ENCODE peak calls at places on chromosome 6, in four cellular contexts. One of them, this sample, is unnamed.
A peak's percentile ranks its signal among the peaks of the same experiment; 100 is the strongest.

GRCh38 chr6:155026366-155027045 is 31.4 kb downstream of the TIAM2 start:
- DNase-seq in K562: no peak
- DNase-seq in A549: peak; percentile 74
- DNase-seq in HepG2: peak; percentile 41
- DNase-seq in this sample: no peak

GRCh38 chr6:113102761-113103160 is 754.4 kb upstream of the MARCKS start:
- DNase-seq in HepG2: no peak
- DNase-seq in A549: no peak
- DNase-seq in K562: no peak
- DNase-seq in this sample: no peak

GRCh38 chr6:34177181-34177591 is 31.3 kb upstream of the GRM4 start:
- DNase-seq in K562: peak; percentile 2
- DNase-seq in HepG2: no peak
- DNase-seq in A549: no peak
- DNase-seq in this sample: no peak

GRCh38 chr6:108942556-108943492 is 94.6 kb downstream of the ARMC2 start:
- DNase-seq in A549: no peak
- DNase-seq in HepG2: no peak
- DNase-seq in K562: peak; percentile 32
- DNase-seq in this sample: no peak

GRCh38 chr6:111759836-111760785 is 113.1 kb downstream of the FYN start:
- DNase-seq in HepG2: no peak
- DNase-seq in K562: no peak
- DNase-seq in A549: no peak
- DNase-seq in this sample: no peak

GRCh38 chr6:74964871-74965441 is 240.9 kb downstream of the COL12A1 start:
- DNase-seq in A549: no peak
- DNase-seq in HepG2: no peak
- DNase-seq in K562: no peak
- DNase-seq in this sample: no peak

GRCh38 chr6:109002100-109002697 is 92.4 kb downstream of the SESN1 start:
- DNase-seq in K562: no peak
- DNase-seq in A549: no peak
- DNase-seq in HepG2: no peak
- DNase-seq in this sample: no peak

GRCh38 chr6:41326092-41326491 is 9.3 kb upstream of the NCR2 start:
- DNase-seq in A549: no peak
- DNase-seq in HepG2: no peak
- DNase-seq in K562: no peak
- DNase-seq in this sample: no peak

GRCh38 chr6:122736166-122736565 is 43.4 kb upstream of the FABP7 start:
- DNase-seq in A549: no peak
- DNase-seq in HepG2: no peak
- DNase-seq in K562: no peak
- DNase-seq in this sample: no peak

GRCh38 chr6:101597711-101598110 is 204.2 kb downstream of the GRIK2 start:
- DNase-seq in HepG2: no peak
- DNase-seq in A549: no peak
- DNase-seq in K562: no peak
- DNase-seq in this sample: no peak

GRCh38 chr6:111503194-111503593 is 20.2 kb upstream of the REV3L start:
- DNase-seq in K562: no peak
- DNase-seq in A549: no peak
- DNase-seq in HepG2: no peak
- DNase-seq in this sample: peak; percentile 22

GRCh38 chr6:54481096-54481495 is 172.9 kb downstream of the TINAG start:
- DNase-seq in A549: no peak
- DNase-seq in HepG2: peak; percentile 27
- DNase-seq in K562: no peak
- DNase-seq in this sample: no peak

GRCh38 chr6:4664117-4664626 is 112.0 kb upstream of the CDYL start:
- DNase-seq in HepG2: no peak
- DNase-seq in A549: no peak
- DNase-seq in K562: no peak
- DNase-seq in this sample: no peak

GRCh38 chr6:125670586-125670985 is 78.8 kb upstream of the HEY2 start:
- DNase-seq in HepG2: no peak
- DNase-seq in A549: no peak
- DNase-seq in K562: no peak
- DNase-seq in this sample: peak; percentile 51

GRCh38 chr6:4506221-4506620 is 270.0 kb upstream of the CDYL start:
- DNase-seq in K562: no peak
- DNase-seq in HepG2: no peak
- DNase-seq in A549: no peak
- DNase-seq in this sample: no peak

GRCh38 chr6:16800942-16801341 is 39.7 kb upstream of the ATXN1 start:
- DNase-seq in K562: no peak
- DNase-seq in A549: no peak
- DNase-seq in HepG2: no peak
- DNase-seq in this sample: no peak

GRCh38 chr6:112665815-112666214 is 318.7 kb downstream of the RFPL4B start:
- DNase-seq in A549: no peak
- DNase-seq in HepG2: no peak
- DNase-seq in K562: no peak
- DNase-seq in this sample: no peak

GRCh38 chr6:113449051-113449450 is 408.1 kb upstream of the MARCKS start:
- DNase-seq in A549: no peak
- DNase-seq in K562: no peak
- DNase-seq in HepG2: no peak
- DNase-seq in this sample: no peak

GRCh38 chr6:344816-345340 is 46.7 kb upstream of the IRF4 start:
- DNase-seq in K562: no peak
- DNase-seq in A549: no peak
- DNase-seq in HepG2: no peak
- DNase-seq in this sample: no peak

GRCh38 chr6:166346995-166347394 is 4.7 kb upstream of the SFT2D1 start:
- DNase-seq in K562: no peak
- DNase-seq in HepG2: no peak
- DNase-seq in A549: no peak
- DNase-seq in this sample: no peak

GRCh38 chr6:25324076-25324762 is 45.0 kb downstream of the CARMIL1 start:
- DNase-seq in A549: no peak
- DNase-seq in K562: no peak
- DNase-seq in HepG2: no peak
- DNase-seq in this sample: no peak

GRCh38 chr6:111683749-111684267 is 78.1 kb upstream of the TRAF3IP2 start:
- DNase-seq in HepG2: no peak
- DNase-seq in A549: no peak
- DNase-seq in K562: no peak
- DNase-seq in this sample: no peak

GRCh38 chr6:154921482-154921881 is 73.6 kb upstream of the TIAM2 start:
- DNase-seq in A549: no peak
- DNase-seq in HepG2: no peak
- DNase-seq in K562: no peak
- DNase-seq in this sample: no peak

DNA sequence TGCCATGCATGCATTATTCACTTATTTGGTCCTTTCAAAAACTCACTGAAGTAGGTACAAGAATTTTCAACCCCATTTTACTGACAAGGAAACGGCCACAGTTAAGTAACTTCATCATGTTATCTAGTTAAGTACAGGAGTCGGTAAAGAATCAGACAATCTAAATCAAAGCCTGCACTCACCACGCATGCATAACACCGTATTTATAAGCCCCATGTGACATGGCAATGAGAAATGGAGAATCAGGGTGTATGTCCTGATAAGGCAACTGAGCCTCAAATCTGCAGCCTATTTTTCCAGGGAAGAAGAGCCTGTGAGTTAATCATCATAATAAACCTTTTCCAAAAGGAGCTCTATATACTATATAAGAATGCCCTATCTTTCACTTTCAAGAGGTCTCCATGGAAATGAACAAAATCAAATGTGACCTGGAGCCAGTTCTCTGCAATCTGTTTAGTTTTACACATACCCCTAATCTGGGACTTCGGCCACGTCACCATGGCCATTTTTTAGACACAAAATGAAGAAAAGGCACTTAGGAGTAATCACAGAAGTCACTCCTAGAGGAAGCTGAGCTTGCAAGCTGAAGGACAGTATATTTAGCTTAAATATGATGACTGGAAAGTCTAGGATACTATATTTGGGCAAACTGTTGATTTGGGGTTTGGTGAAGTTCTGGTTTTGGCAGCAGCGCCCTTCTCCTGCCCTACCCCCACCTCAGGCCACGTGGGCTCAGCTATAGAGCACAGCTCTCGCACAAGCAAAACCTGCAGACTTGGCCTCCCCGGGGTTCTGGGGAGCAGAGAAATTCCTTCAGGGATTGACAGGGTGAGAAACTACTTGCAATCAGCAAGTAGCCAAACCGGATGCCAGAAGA is 19.2 kb downstream of the TRAM2 start:
- DNase-seq in A549: no peak
- DNase-seq in HepG2: no peak
- DNase-seq in K562: no peak
- DNase-seq in this sample: peak; percentile 52
- TF ChIP-seq NR3C1 in A549: no peak
- TF ChIP-seq NR3C1 in HepG2: no peak
- TF ChIP-seq NR3C1 in K562: no peak
- TF ChIP-seq NR3C1 in this sample: no peak

GRCh38 chr6:148751233-148751632 is 4.4 kb downstream of the UST start:
- DNase-seq in K562: no peak
- DNase-seq in HepG2: no peak
- DNase-seq in A549: no peak
- DNase-seq in this sample: no peak

GRCh38 chr6:148747145-148747492 is 289 bp downstream of the UST start:
- DNase-seq in HepG2: no peak
- DNase-seq in A549: peak; percentile 14
- DNase-seq in K562: no peak
- DNase-seq in this sample: peak; percentile 44

GRCh38 chr6:148747493-148748160 is 797 bp downstream of the UST start:
- DNase-seq in K562: no peak
- DNase-seq in HepG2: no peak
- DNase-seq in A549: peak; percentile 13
- DNase-seq in this sample: peak; percentile 80

GRCh38 chr6:148749678-148750077 is 2.8 kb downstream of the UST start:
- DNase-seq in HepG2: no peak
- DNase-seq in K562: no peak
- DNase-seq in A549: no peak
- DNase-seq in this sample: no peak

GRCh38 chr6:148750826-148751225 is 4.0 kb downstream of the UST start:
- DNase-seq in K562: no peak
- DNase-seq in A549: no peak
- DNase-seq in HepG2: no peak
- DNase-seq in this sample: no peak
- TF ChIP-seq NR3C1 in K562: no peak
- TF ChIP-seq NR3C1 in A549: no peak
- TF ChIP-seq NR3C1 in HepG2: no peak
- TF ChIP-seq NR3C1 in this sample: no peak

DNA sequence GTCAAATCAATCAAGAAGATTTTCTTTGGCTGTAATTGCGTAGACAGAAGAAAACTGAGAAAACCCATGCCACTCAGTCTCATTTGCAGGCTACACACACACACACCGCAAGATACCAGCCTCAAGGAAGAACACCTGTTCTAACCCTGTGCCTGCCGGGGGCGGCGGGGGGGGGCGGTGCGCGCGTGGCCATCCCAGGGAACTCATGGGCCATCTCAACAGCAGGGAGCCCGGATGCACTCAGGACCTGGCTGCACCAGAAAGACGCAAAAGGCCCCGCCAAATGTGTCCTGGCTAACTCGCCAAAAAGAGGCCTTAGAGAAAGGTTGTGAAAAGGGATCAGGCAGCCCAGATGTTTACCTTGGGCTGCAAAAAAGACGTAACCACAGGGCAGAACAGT is 2.1 kb downstream of the B3GAT2 start:
- DNase-seq in A549: no peak
- DNase-seq in HepG2: no peak
- DNase-seq in K562: no peak
- DNase-seq in this sample: peak; percentile 25
- TF ChIP-seq NR3C1 in A549: no peak
- TF ChIP-seq NR3C1 in HepG2: no peak
- TF ChIP-seq NR3C1 in K562: no peak
- TF ChIP-seq NR3C1 in this sample: no peak

DNA sequence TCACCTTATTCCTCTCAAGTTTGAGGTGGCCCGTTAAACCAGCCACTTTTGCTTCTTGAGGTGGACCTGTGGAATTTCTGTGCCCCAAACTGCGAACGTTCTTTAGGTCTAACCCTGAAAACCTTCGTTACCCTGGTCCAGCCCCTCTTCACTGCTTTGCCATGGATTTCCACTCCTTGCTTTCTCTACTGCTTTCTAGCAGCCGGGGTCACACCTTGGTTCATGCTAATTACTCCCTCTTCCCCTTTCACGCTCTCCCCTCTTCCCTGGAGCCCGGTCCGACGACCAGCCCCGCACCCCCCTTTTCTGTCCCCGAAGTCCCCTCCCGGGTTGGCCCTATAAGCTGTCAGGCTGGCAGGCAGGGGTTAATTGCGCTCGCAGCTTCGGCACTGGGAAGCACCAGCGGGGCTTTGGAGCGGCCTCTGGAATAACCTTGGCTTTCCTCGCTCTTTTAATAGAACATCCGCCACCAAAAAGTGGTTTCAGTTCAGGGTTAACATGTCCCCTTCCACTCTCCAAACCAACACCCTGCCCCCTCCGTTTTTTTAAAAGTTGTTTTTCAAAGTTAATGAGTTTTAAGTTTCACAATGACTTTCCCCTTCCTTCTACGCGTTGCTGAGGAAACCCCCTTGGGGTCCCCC is 1.4 kb upstream of the HIVEP1 start:
- DNase-seq in A549: peak; percentile 33
- DNase-seq in K562: peak; percentile 55
- DNase-seq in HepG2: no peak
- DNase-seq in this sample: peak; percentile 72
- TF ChIP-seq NR3C1 in A549: no peak
- TF ChIP-seq NR3C1 in K562: no peak
- TF ChIP-seq NR3C1 in HepG2: no peak
- TF ChIP-seq NR3C1 in this sample: no peak

DNA sequence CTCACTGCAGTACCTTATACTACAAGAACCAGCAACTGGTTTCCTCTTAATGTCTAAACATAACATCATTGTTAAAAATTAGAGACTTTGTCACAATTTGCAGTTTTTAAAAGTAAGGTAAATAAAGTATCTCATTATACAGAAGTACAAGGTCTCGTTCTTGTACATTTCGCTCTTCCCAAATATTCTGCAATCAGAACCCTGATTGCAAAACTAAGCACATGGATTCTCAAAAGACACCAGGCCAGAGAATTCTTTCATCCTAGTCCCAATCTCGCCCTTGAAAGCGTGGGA is 370 bp upstream of the AKAP7 start:
- DNase-seq in HepG2: no peak
- DNase-seq in A549: no peak
- DNase-seq in K562: no peak
- DNase-seq in this sample: no peak
- TF ChIP-seq NR3C1 in HepG2: no peak
- TF ChIP-seq NR3C1 in A549: no peak
- TF ChIP-seq NR3C1 in K562: no peak
- TF ChIP-seq NR3C1 in this sample: no peak

GRCh38 chr6:37204014-37204751 is 34.2 kb downstream of the PIM1 start:
- DNase-seq in A549: no peak
- DNase-seq in K562: no peak
- DNase-seq in HepG2: peak; percentile 76
- DNase-seq in this sample: no peak
- TF ChIP-seq NR3C1 in A549: no peak
- TF ChIP-seq NR3C1 in K562: no peak
- TF ChIP-seq NR3C1 in HepG2: no peak
- TF ChIP-seq NR3C1 in this sample: no peak

GRCh38 chr6:43258807-43259686 is 15.8 kb downstream of the TTBK1 start:
- DNase-seq in K562: no peak
- DNase-seq in A549: no peak
- DNase-seq in HepG2: no peak
- DNase-seq in this sample: no peak
- TF ChIP-seq NR3C1 in K562: no peak
- TF ChIP-seq NR3C1 in A549: no peak
- TF ChIP-seq NR3C1 in HepG2: no peak
- TF ChIP-seq NR3C1 in this sample: no peak

This sample was measured in WTC11.